ENCODE peak calls at places on chromosomes 7 and 10, in nine cellular contexts. Q is GM23248, M is OCI-LY7, U is breast epithelium, O is ovary, F is SK-N-SH, Y is aorta, J is vagina, C is A549. G is an unnamed sample.
A peak's percentile ranks its signal among the peaks of the same experiment; 100 is the strongest.

GRCh38 chr10:110311357-110311949 is 6.7 kb upstream of the SMNDC1 start:
- DNase-seq in Q (peak; percentile 82), Y (no peak), F (peak; percentile 64), J (no peak), C (peak; percentile 54), O (peak; percentile 42), U (peak; percentile 47), M (peak; percentile 77), G (peak; percentile 70)

GRCh38 chr10:93190377-93190776 is 116.7 kb downstream of the CYP26A1 start:
- DNase-seq in Q (no peak), C (no peak), F (no peak), O (no peak), U (no peak), J (no peak), M (no peak), Y (no peak), G (no peak)

GRCh38 chr7:78080241-78080640 is 281.7 kb downstream of the PHTF2 start:
- DNase-seq in Q (no peak), Y (no peak), C (no peak), F (no peak), M (no peak), J (no peak), O (no peak), U (no peak), G (no peak)

GRCh38 chr7:360454-361100 is 70.6 kb downstream of the FOXL3 start:
- DNase-seq in J (no peak), O (no peak), U (no peak), F (no peak), M (no peak), C (no peak), Y (peak; percentile 47), Q (no peak), G (no peak)

GRCh38 chr7:3321206-3321605 is 20.2 kb downstream of the SDK1 start:
- DNase-seq in U (no peak), M (no peak), O (no peak), C (no peak), Y (no peak), F (no peak), J (no peak), Q (no peak), G (peak; percentile 60)

GRCh38 chr10:93481931-93482834 is at the start of gene MYOF:
- DNase-seq in U (peak; percentile 84), C (peak; percentile 87), M (peak; percentile 72), Q (peak; percentile 94), O (peak; percentile 63), Y (peak; percentile 76), F (peak; percentile 65), J (peak; percentile 91), G (peak; percentile 80)

GRCh38 chr10:18681971-18682403 is 22.8 kb downstream of the ARL5B start:
- DNase-seq in J (no peak), C (no peak), Y (no peak), M (no peak), F (no peak), O (no peak), U (no peak), Q (peak; percentile 50), G (no peak)

GRCh38 chr10:16853201-16853600 is 36.0 kb upstream of the RSU1 start:
- DNase-seq in Y (no peak), J (no peak), U (no peak), F (peak; percentile 38), C (no peak), Q (peak; percentile 47), O (no peak), M (no peak), G (no peak)

GRCh38 chr7:14697684-14698083 is 204.9 kb downstream of the DGKB start:
- DNase-seq in M (no peak), C (no peak), Y (no peak), U (no peak), J (no peak), Q (no peak), F (no peak), O (no peak), G (no peak)

GRCh38 chr10:48444266-48444665 is 137.8 kb downstream of the MAPK8 start:
- DNase-seq in U (no peak), Y (no peak), J (no peak), F (peak; percentile 75), M (peak; percentile 16), C (no peak), Q (no peak), O (no peak), G (peak; percentile 33)

GRCh38 chr7:147279951-147280350 is 1163.3 kb downstream of the CNTNAP2 start:
- DNase-seq in O (no peak), F (no peak), Y (no peak), C (no peak), U (no peak), Q (no peak), J (no peak), M (no peak), G (no peak)

GRCh38 chr10:95260397-95260881 is 30.4 kb downstream of the PDLIM1 start:
- DNase-seq in U (no peak), M (no peak), C (peak; percentile 62), O (no peak), Y (peak; percentile 61), Q (peak; percentile 93), F (no peak), J (peak; percentile 81), G (no peak)

GRCh38 chr7:104228442-104228841 is 20.6 kb upstream of the ORC5 start:
- DNase-seq in F (no peak), O (no peak), C (no peak), U (no peak), M (no peak), Q (no peak), Y (no peak), J (no peak), G (no peak)

GRCh38 chr7:148993193-148993592 is 35.1 kb downstream of the PDIA4 start:
- DNase-seq in O (no peak), J (no peak), C (no peak), M (no peak), F (no peak), Y (no peak), Q (no peak), U (no peak), G (no peak)

GRCh38 chr7:158865462-158865922 is 9.1 kb downstream of the DYNC2I1 start:
- DNase-seq in U (no peak), C (no peak), J (no peak), O (no peak), F (no peak), M (no peak), Q (no peak), Y (no peak), G (peak; percentile 97)

GRCh38 chr10:15453462-15453861 is 82.4 kb upstream of the FAM171A1 start:
- DNase-seq in Y (no peak), M (no peak), U (no peak), F (no peak), Q (no peak), C (no peak), O (no peak), J (no peak), G (no peak)

GRCh38 chr7:131654249-131654558 is 97.8 kb upstream of the PODXL start:
- DNase-seq in Y (no peak), F (no peak), U (no peak), J (no peak), M (no peak), C (no peak), O (no peak), Q (no peak), G (no peak)

DNA sequence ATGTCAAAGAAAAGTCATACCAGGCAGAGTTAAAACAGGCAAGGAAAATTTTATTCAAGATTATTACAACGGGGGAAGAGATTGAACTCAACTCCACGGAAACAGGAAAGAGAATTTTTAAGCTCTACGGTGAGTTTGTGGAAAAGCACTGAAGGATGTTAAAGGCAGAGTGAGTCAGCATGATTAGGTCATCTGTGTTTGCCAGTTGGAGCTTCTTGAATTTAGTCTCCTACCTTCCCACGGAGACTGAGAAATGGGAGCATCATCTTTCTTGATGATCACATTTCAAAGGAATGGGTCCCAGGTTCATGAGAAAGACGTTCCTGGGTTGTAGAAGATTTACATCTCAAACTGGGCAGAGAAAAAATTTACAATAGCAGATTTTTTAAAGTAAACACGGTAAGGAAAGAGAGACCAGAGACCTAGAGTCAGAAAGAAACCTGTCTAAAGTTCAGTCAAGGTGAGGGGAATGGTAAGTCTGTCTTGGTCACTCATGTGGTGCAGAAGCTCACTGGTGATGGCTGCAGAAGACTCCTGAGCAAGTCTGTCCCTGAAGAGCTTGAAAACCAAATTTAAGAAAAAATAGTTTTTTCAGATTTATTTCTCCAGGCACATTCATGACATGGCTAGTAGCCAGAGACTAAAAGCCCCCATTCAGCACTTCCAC is 516.9 kb upstream of the LRRN3 start:
- DNase-seq in Q (peak; percentile 76), U (no peak), F (no peak), Y (no peak), M (no peak), O (no peak), C (peak; percentile 32), J (no peak), G (no peak)
- H3K4me3 ChIP-seq in Q (no peak overlapping the region), U (no peak overlapping the region), F (no peak overlapping the region), Y (no peak overlapping the region), M (no peak overlapping the region), O (no peak overlapping the region), C (no peak overlapping the region), J (no peak overlapping the region), G (no peak overlapping the region)

DNA sequence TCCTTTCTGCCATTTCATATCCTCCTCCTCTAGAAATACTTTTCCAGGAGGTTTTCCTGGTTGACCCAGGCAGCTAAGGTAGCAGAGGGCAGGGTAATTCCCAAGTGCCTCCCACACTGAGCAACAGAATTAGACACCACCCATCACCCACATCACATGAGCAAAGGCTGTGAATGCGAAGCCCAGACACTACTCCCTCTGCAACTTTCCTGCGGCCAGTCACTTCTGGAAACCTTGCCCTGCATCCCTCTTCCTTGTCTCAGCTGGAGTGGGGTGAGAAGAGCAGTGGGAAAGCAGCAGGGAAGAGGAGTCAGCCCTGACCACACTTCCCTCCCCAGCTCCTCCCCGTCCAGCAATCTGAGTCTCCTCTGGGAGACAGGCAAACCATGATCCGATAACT is 15.2 kb downstream of the TMEM176B start:
- DNase-seq in U (no peak), Y (peak; percentile 63), O (no peak), Q (no peak), F (no peak), M (no peak), J (no peak), C (no peak), G (peak; percentile 83)
- H3K27ac ChIP-seq in U (peak overlapping the region; percentile 84), Y (no peak overlapping the region), O (no peak overlapping the region), Q (no peak overlapping the region), F (no peak overlapping the region), M (no peak overlapping the region), J (peak overlapping the region; percentile 82), C (no peak overlapping the region), G (peak overlapping the region; percentile 63)

GRCh38 chr10:43254881-43255643 is 11.8 kb downstream of the RASGEF1A start:
- DNase-seq in F (peak; percentile 28), C (no peak), Q (no peak), U (peak; percentile 16), Y (peak; percentile 35), J (no peak), M (no peak), O (no peak), G (no peak)
- H3K4me1 ChIP-seq in F (peaks cover under 1% of the 10 kb centered on the region), C (no peaks in the 10 kb centered on the region), Q (no peaks in the 10 kb centered on the region), U (no peaks in the 10 kb centered on the region), Y (no peaks in the 10 kb centered on the region), J (peaks cover 4% of the 10 kb centered on the region), M (no peaks in the 10 kb centered on the region), O (no peaks in the 10 kb centered on the region), G (no peaks in the 10 kb centered on the region)

DNA sequence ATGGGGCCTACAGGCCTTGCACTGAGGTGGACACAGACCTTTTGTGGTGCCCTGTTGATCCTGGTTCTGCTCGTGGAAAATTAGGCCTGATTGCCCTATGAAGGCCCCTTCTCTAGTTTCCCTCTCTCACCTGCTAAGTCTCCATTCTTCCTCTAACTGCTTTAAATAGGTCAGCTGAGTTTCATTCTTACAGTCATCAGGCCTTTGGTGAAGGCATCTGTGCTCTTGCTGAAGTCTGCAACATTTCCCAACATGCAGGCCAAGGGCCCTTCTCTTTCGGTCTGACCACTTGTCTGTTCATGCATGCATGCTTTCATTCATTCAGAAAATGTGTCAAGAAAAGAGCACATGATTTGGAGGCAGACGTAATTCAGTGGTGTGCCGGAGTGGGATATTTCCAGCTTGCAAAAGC is 244.0 kb downstream of the BUB3 start:
- DNase-seq in M (peak; percentile 79), U (no peak), F (no peak), C (no peak), Q (no peak), J (no peak), O (no peak), Y (no peak), G (no peak)
- H3K4me3 ChIP-seq in M (peak overlapping the region; percentile 28), U (no peak overlapping the region), F (no peak overlapping the region), C (no peak overlapping the region), Q (no peak overlapping the region), J (no peak overlapping the region), O (no peak overlapping the region), Y (no peak overlapping the region), G (no peak overlapping the region)